ENCODE peak calls at places on chromosomes 11 and 22, in four cellular contexts. M is M059J, S is fibroblast of gingiva, I is brain microvascular endothelial cell. K is an unnamed sample.

GRCh38 chr11:15843309-15843857 is 513.0 kb downstream of the SOX6 start:
- DNase-seq in S (no peak), I (no peak), M (peak), K (no peak)

GRCh38 chr11:74024630-74025029 is 15.7 kb upstream of the UCP3 start:
- DNase-seq in I (peak), S (peak), M (peak), K (no peak)

GRCh38 chr11:47373876-47374820 is 4.2 kb downstream of the SPI1 start:
- DNase-seq in M (peak), S (peak), I (peak), K (peak)

GRCh38 chr11:135033545-135033944 is 621.5 kb upstream of the B3GAT1 start:
- DNase-seq in M (peak), S (no peak), I (peak), K (no peak)

GRCh38 chr22:47162865-47163264 is 400.4 kb downstream of the TBC1D22A start:
- DNase-seq in S (no peak), I (no peak), M (no peak), K (no peak)

GRCh38 chr11:87265132-87265531 is 227.4 kb downstream of the TMEM135 start:
- DNase-seq in M (no peak), S (peak), I (no peak), K (no peak)

GRCh38 chr11:22539851-22540376 is 85.7 kb downstream of the FANCF start:
- DNase-seq in I (peak), M (peak), S (peak), K (peak)

GRCh38 chr11:132586801-132587200 is 945.5 kb downstream of the OPCML start:
- DNase-seq in I (no peak), M (peak), S (no peak), K (no peak)

GRCh38 chr11:64233913-64234839 is at the start of gene VEGFB:
- DNase-seq in I (no peak), M (peak), S (peak), K (no peak)

GRCh38 chr11:57787205-57787604 is 25.6 kb downstream of the CTNND1 start:
- DNase-seq in I (no peak), S (no peak), M (no peak), K (no peak)

GRCh38 chr11:77876045-77876444 is 55.1 kb downstream of the AAMDC start:
- DNase-seq in I (no peak), S (no peak), M (no peak), K (no peak)

GRCh38 chr22:43446881-43447280 is 35.1 kb downstream of the MPPED1 start:
- DNase-seq in S (no peak), M (no peak), I (no peak), K (no peak)

GRCh38 chr22:48955351-48956311 is 872.0 kb downstream of the BRD1 start:
- DNase-seq in S (no peak), I (no peak), M (no peak), K (no peak)

GRCh38 chr11:106271686-106272085 is 194.2 kb downstream of the AASDHPPT start:
- DNase-seq in S (no peak), I (no peak), M (peak), K (no peak)

GRCh38 chr11:78957481-78958245 is 383.0 kb upstream of the NARS2 start:
- DNase-seq in M (peak), S (peak), I (no peak), K (no peak)